ENCODE peak calls at places on chromosomes 11 and 22, in nine cellular contexts. L, I, W, Z, O, T, H, G and N are unnamed samples.

GRCh38 chr22:23608583-23608982 is 23.5 kb downstream of the DRICH1 start:
- DNase-seq in L (no peak), I (no peak), W (no peak), Z (no peak), O (no peak), T (peak; percentile 27), H (no peak), G (no peak), N (no peak)

GRCh38 chr22:35305525-35306070 is 5.9 kb downstream of the TOM1 start:
- DNase-seq in L (no peak), I (no peak), W (no peak), Z (no peak), O (no peak), T (no peak), H (no peak), G (no peak), N (no peak)

GRCh38 chr11:69645801-69646492 is 5.0 kb downstream of the CCND1 start:
- DNase-seq in L (no peak), I (no peak), W (no peak), Z (no peak), O (no peak), T (no peak), H (no peak), G (no peak), N (no peak)

GRCh38 chr22:39229688-39230260 is 15.0 kb downstream of the PDGFB start:
- DNase-seq in L (no peak), I (no peak), W (no peak), Z (no peak), O (no peak), T (no peak), H (no peak), G (no peak), N (no peak)

GRCh38 chr11:69245491-69246345 is 48.2 kb upstream of the MYEOV start:
- DNase-seq in L (no peak), I (no peak), W (peak; percentile 5), Z (peak; percentile 64), O (no peak), T (no peak), H (peak; percentile 28), G (peak; percentile 81), N (no peak)

GRCh38 chr11:112302226-112302868 is 41.7 kb upstream of the PLET1 start:
- DNase-seq in L (no peak), I (peak; percentile 6), W (no peak), Z (no peak), O (no peak), T (peak; percentile 23), H (no peak), G (no peak), N (no peak)

GRCh38 chr22:20545681-20546521 is 38.5 kb downstream of the MED15 start:
- DNase-seq in L (no peak), I (no peak), W (no peak), Z (no peak), O (no peak), T (peak; percentile 89), H (no peak), G (no peak), N (no peak)

GRCh38 chr11:109734602-109735001 is 312.6 kb downstream of the C11orf87 start:
- DNase-seq in L (no peak), I (no peak), W (no peak), Z (no peak), O (no peak), T (no peak), H (no peak), G (no peak), N (no peak)

GRCh38 chr11:131356201-131356600 is 14.2 kb upstream of the NTM start:
- DNase-seq in L (no peak), I (no peak), W (no peak), Z (no peak), O (no peak), T (no peak), H (no peak), G (no peak), N (no peak)

GRCh38 chr11:15113381-15113780 is 1.3 kb upstream of the INSC start:
- DNase-seq in L (no peak), I (no peak), W (no peak), Z (no peak), O (no peak), T (no peak), H (no peak), G (no peak), N (no peak)

GRCh38 chr11:69918938-69919650 is 99.9 kb upstream of the FGF3 start:
- DNase-seq in L (peak; percentile 86), I (peak; percentile 68), W (peak; percentile 83), Z (peak; percentile 82), O (no peak), T (peak; percentile 79), H (peak; percentile 86), G (no peak), N (peak; percentile 58)

GRCh38 chr11:73229321-73230275 is 11.5 kb downstream of the P2RY2 start:
- DNase-seq in L (no peak), I (no peak), W (no peak), Z (peak; percentile 38), O (no peak), T (no peak), H (peak; percentile 44), G (peak; percentile 77), N (no peak)

GRCh38 chr11:38019072-38019775 is 1421.2 kb upstream of the RAG2 start:
- DNase-seq in L (no peak), I (peak; percentile 1), W (no peak), Z (no peak), O (no peak), T (no peak), H (no peak), G (no peak), N (no peak)

GRCh38 chr11:73950869-73951710 is at the start of gene DNAJB13:
- DNase-seq in L (peak; percentile 40), I (peak; percentile 67), W (peak; percentile 71), Z (no peak), O (no peak), T (peak; percentile 79), H (peak; percentile 33), G (no peak), N (peak; percentile 42)

GRCh38 chr22:50465531-50465930 is 9.3 kb downstream of the SBF1 start:
- DNase-seq in L (no peak), I (no peak), W (no peak), Z (no peak), O (no peak), T (no peak), H (no peak), G (no peak), N (no peak)

GRCh38 chr11:125494987-125495725 is 909 bp downstream of the FEZ1 start:
- DNase-seq in L (peak; percentile 41), I (no peak), W (peak; percentile 43), Z (peak; percentile 50), O (peak; percentile 17), T (no peak), H (peak; percentile 77), G (no peak), N (peak; percentile 8)

GRCh38 chr22:36052505-36052941 is 23.9 kb upstream of the RBFOX2 start:
- DNase-seq in L (no peak), I (peak; percentile 44), W (no peak), Z (no peak), O (no peak), T (peak; percentile 77), H (no peak), G (no peak), N (peak; percentile 17)

GRCh38 chr22:24758164-24758799 is 16.2 kb downstream of the PIWIL3 start:
- DNase-seq in L (peak; percentile 70), I (peak; percentile 40), W (peak; percentile 63), Z (peak; percentile 41), O (peak; percentile 40), T (peak; percentile 37), H (peak; percentile 67), G (no peak), N (peak; percentile 43)

GRCh38 chr11:64290894-64291745 is at the start of gene KCNK4:
- DNase-seq in L (peak; percentile 18), I (no peak), W (no peak), Z (no peak), O (no peak), T (no peak), H (no peak), G (no peak), N (no peak)
- TF ChIP-seq POLR2A in L (no peak), I (no peak), W (no peak), Z (no peak), O (no peak), T (no peak), H (no peak), G (no peak), N (no peak)

GRCh38 chr11:62401781-62402180 is 17.1 kb upstream of the SCGB1A1 start:
- DNase-seq in L (no peak), I (no peak), W (no peak), Z (no peak), O (no peak), T (no peak), H (no peak), G (no peak), N (no peak)
- H3K4me3 ChIP-seq in L (no peak overlapping the region), I (no peak overlapping the region), W (no peak overlapping the region), Z (peak overlapping the region; percentile 28), O (no peak overlapping the region), T (no peak overlapping the region), H (no peak overlapping the region), G (peak overlapping the region; percentile 21), N (no peak overlapping the region)

DNA sequence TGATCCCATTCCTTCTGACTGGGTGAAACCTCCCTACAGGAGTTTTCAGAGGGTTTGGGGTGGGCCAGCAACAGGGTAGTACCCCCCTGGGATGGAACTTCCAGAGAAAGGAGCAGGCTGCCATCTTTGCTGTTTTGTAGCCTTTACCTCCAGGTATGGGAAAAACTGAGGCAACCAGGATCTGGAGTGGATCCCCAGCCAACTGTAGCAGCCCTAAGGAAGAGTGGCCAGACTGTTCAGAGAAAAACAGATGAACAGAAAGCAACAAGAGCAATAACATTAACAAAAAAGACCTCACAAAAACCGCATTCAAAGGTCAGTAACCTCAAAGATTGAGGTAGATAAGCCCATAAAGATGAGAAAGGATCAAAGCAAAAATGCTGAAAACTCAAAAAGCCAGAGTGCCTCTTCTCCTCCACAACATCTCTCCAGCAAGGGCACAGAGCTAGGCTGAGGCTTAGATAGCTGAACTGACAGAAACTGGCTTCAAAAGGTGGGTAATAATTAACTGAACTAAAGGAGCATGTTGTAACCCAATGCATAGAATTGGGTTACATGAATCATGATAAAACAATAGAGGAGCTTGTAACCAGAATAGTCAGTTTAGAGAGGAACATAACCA is 1288.6 kb upstream of the CNTN5 start:
- DNase-seq in L (no peak), I (no peak), W (no peak), Z (no peak), O (no peak), T (no peak), H (no peak), G (no peak), N (no peak)
- TF ChIP-seq POLR2A in L (no peak), I (no peak), W (no peak), Z (no peak), O (no peak), T (no peak), H (no peak), G (no peak), N (no peak)

DNA sequence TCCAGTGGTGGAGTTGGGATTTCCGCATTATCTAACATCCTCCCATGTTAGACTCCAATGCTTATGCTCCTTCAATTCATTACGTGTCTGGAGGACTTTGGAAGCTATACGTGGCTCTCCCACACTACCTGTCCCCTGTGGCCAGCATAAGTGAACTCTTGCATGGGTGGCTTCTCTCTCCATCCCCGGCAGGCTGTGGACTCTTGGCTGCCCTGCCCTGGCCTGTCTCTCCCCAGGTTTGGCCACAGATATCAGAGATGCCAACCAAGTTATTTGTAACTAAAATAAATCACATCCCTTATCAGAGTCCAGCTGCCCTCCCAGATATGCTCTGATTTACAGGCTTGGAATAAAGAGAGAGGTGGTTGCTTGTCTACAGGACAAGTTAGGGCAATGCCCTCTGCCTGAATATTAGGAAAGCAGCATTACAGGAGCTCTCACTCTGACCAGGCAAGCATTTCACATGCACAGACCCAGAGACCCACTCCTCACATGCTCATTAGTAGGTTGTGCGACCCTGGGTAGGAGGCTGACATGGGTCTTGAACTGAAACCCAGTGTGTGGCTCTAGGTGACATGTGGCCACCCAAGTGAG is 4.6 kb downstream of the CD44 start:
- DNase-seq in L (no peak), I (no peak), W (no peak), Z (no peak), O (no peak), T (no peak), H (no peak), G (no peak), N (no peak)
- H3K4me3 ChIP-seq in L (peak overlapping the region; percentile 5), I (peak overlapping the region; percentile 18), W (no peak overlapping the region), Z (peak overlapping the region; percentile 1), O (no peak overlapping the region), T (no peak overlapping the region), H (no peak overlapping the region), G (peak overlapping the region; percentile 15), N (no peak overlapping the region)